ENCODE peak calls at places on chromosomes 2 and 18, in seven cellular contexts. W is right lobe of liver, J is GM23338, F is esophagus squamous epithelium, V is PC-9, R is IMR-90, P is spleen. H is an unnamed sample.

GRCh38 chr18:61753373-61753772 is 139.4 kb downstream of the RNF152 start:
- DNase-seq in W (no peak), J (no peak), F (no peak), V (no peak), R (no peak), P (no peak), H (no peak)

GRCh38 chr2:74567862-74568261 is 13.3 kb downstream of the DOK1 start:
- DNase-seq in W (no peak), J (no peak), F (no peak), V (no peak), R (peak; percentile 88), P (no peak), H (peak; percentile 74)

GRCh38 chr2:176174850-176175728 is 13.4 kb upstream of the HOXD1 start:
- DNase-seq in W (no peak), J (peak; percentile 85), F (no peak), V (no peak), R (no peak), P (no peak), H (no peak)

GRCh38 chr2:69683170-69683971 is 39.8 kb upstream of the AAK1 start:
- DNase-seq in W (no peak), J (no peak), F (no peak), V (no peak), R (peak; percentile 85), P (no peak), H (peak; percentile 38)

GRCh38 chr2:109382236-109382930 is 231.4 kb downstream of the SEPTIN10 start:
- DNase-seq in W (no peak), J (no peak), F (no peak), V (no peak), R (peak; percentile 20), P (peak; percentile 64), H (no peak)

GRCh38 chr2:152238021-152238420 is 62.5 kb upstream of the STAM2 start:
- DNase-seq in W (no peak), J (no peak), F (no peak), V (no peak), R (no peak), P (no peak), H (no peak)

GRCh38 chr2:229910832-229911412 is 10.9 kb downstream of the TRIP12 start:
- DNase-seq in W (no peak), J (peak; percentile 69), F (no peak), V (no peak), R (no peak), P (no peak), H (no peak)

GRCh38 chr18:59783138-59783537 is 85.9 kb upstream of the CCBE1 start:
- DNase-seq in W (no peak), J (peak; percentile 83), F (no peak), V (peak; percentile 8), R (peak; percentile 74), P (no peak), H (no peak)

GRCh38 chr2:179932786-179933185 is 71.4 kb upstream of the ZNF385B start:
- DNase-seq in W (no peak), J (no peak), F (no peak), V (no peak), R (no peak), P (no peak), H (no peak)

GRCh38 chr2:131394147-131394931 is 30.4 kb upstream of the RAB6D start:
- DNase-seq in W (no peak), J (peak; percentile 79), F (no peak), V (peak; percentile 8), R (no peak), P (no peak), H (no peak)

GRCh38 chr18:33755918-33756590 is 178.0 kb downstream of the ASXL3 start:
- DNase-seq in W (no peak), J (no peak), F (no peak), V (no peak), R (peak; percentile 93), P (no peak), H (peak; percentile 49)

GRCh38 chr2:31877008-31877407 is 133.8 kb downstream of the MEMO1 start:
- DNase-seq in W (no peak), J (no peak), F (no peak), V (no peak), R (peak; percentile 73), P (no peak), H (no peak)

GRCh38 chr18:10417191-10417590 is 37.2 kb upstream of the APCDD1 start:
- DNase-seq in W (no peak), J (no peak), F (no peak), V (peak; percentile 9), R (no peak), P (no peak), H (peak; percentile 91)

GRCh38 chr2:42978175-42978886 is 185.9 kb upstream of the HAAO start:
- DNase-seq in W (no peak), J (no peak), F (no peak), V (no peak), R (no peak), P (peak; percentile 58), H (no peak)

GRCh38 chr2:239103125-239104098 is 255.5 kb downstream of the TWIST2 start:
- DNase-seq in W (no peak), J (no peak), F (no peak), V (no peak), R (no peak), P (no peak), H (no peak)

GRCh38 chr2:15730545-15731212 is 139.0 kb downstream of the DDX1 start:
- DNase-seq in W (peak; percentile 94), J (no peak), F (peak; percentile 30), V (peak; percentile 84), R (peak; percentile 92), P (peak; percentile 88), H (peak; percentile 86)

GRCh38 chr2:64793701-64794100 is 140.0 kb upstream of the SERTAD2 start:
- DNase-seq in W (no peak), J (no peak), F (no peak), V (no peak), R (peak; percentile 39), P (no peak), H (no peak)

GRCh38 chr18:23487738-23488625 is 15.3 kb upstream of the RMC1 start:
- DNase-seq in W (peak; percentile 36), J (peak; percentile 20), F (no peak), V (no peak), R (peak; percentile 33), P (peak; percentile 85), H (no peak)

GRCh38 chr18:54023471-54023870 is 201.0 kb downstream of the MBD2 start:
- DNase-seq in W (no peak), J (no peak), F (no peak), V (no peak), R (no peak), P (no peak), H (peak; percentile 62)

GRCh38 chr2:232885264-232885961 is 15.3 kb downstream of the SNORC start:
- DNase-seq in W (no peak), J (no peak), F (no peak), V (peak; percentile 70), R (no peak), P (peak; percentile 58), H (no peak)

GRCh38 chr2:46200100-46200690 is 97.0 kb upstream of the EPAS1 start:
- DNase-seq in W (no peak), J (no peak), F (no peak), V (no peak), R (peak; percentile 17), P (no peak), H (no peak)
- TF ChIP-seq CTCF in W (no peak), J (no peak), F (no peak), V (no peak), R (no peak), P (no peak), H (no peak)

DNA sequence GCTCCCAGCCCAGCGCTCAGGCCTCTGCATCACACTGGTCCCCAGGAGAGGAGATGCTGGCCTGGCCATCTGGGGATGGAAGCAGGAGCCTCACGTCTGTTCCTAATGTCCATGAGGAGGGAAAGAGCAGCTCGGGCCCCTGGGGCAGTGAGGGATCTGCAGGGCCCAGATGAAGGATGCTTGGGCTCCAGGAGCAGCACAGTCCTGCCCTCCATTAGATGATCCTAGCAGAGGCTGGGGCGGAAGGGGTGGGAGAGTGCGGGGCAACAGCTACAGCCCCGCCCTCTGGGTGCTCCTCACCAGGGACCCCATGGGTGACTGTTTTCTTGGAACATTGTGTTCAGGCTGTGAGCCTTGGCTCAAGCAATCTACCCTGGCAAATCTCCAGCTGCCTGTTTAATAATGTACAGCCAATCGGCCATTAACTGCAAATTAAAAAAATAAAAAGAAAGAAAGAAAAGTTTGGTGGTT is 49.7 kb downstream of the TNS1 start:
- DNase-seq in W (no peak), J (no peak), F (no peak), V (no peak), R (no peak), P (peak; percentile 56), H (no peak)
- H3K27ac ChIP-seq in W (no peak overlapping the region), J (no peak overlapping the region), F (peak overlapping the region; percentile 91), V (no peak overlapping the region), R (no peak overlapping the region), P (no peak overlapping the region), H (no peak overlapping the region)

GRCh38 chr2:29063056-29063455 is 11.3 kb downstream of the PCARE start:
- DNase-seq in W (no peak), J (no peak), F (no peak), V (no peak), R (no peak), P (no peak), H (no peak)

GRCh38 chr2:29060491-29060890 is 13.8 kb downstream of the PCARE start:
- DNase-seq in W (no peak), J (no peak), F (no peak), V (no peak), R (no peak), P (no peak), H (no peak)

GRCh38 chr2:29063646-29064372 is 10.5 kb downstream of the PCARE start:
- DNase-seq in W (no peak), J (no peak), F (no peak), V (no peak), R (peak; percentile 68), P (no peak), H (no peak)

GRCh38 chr2:29064746-29065478 is 9.4 kb downstream of the PCARE start:
- DNase-seq in W (no peak), J (no peak), F (no peak), V (peak; percentile 37), R (no peak), P (no peak), H (no peak)

GRCh38 chr2:29062371-29062770 is 12.0 kb downstream of the PCARE start:
- DNase-seq in W (no peak), J (no peak), F (no peak), V (no peak), R (no peak), P (no peak), H (no peak)
- TF ChIP-seq CTCF in W (no peak), J (no peak), F (no peak), V (no peak), R (no peak), P (no peak), H (no peak)

GRCh38 chr2:387980-388421 is 100.1 kb upstream of the ALKAL2 start:
- DNase-seq in W (no peak), J (no peak), F (no peak), V (no peak), R (no peak), P (no peak), H (no peak)

GRCh38 chr2:392921-393270 is 105.0 kb upstream of the ALKAL2 start:
- DNase-seq in W (no peak), J (no peak), F (no peak), V (no peak), R (no peak), P (no peak), H (no peak)

GRCh38 chr2:392181-392920 is 104.5 kb upstream of the ALKAL2 start:
- DNase-seq in W (no peak), J (no peak), F (no peak), V (no peak), R (no peak), P (no peak), H (no peak)

GRCh38 chr2:391658-392170 is 103.8 kb upstream of the ALKAL2 start:
- DNase-seq in W (no peak), J (no peak), F (no peak), V (peak; percentile 22), R (no peak), P (no peak), H (peak; percentile 31)

GRCh38 chr2:390959-391358 is 103.1 kb upstream of the ALKAL2 start:
- DNase-seq in W (no peak), J (no peak), F (no peak), V (no peak), R (no peak), P (no peak), H (no peak)
- H3K27ac ChIP-seq in W (no peak overlapping the region), J (no peak overlapping the region), F (no peak overlapping the region), V (no peak overlapping the region), R (no peak overlapping the region), P (no peak overlapping the region), H (no peak overlapping the region)

H was measured in RWPE1.